ENCODE peak calls at places on chromosome 7, in eight cellular contexts. One of them, this sample, is unnamed.

GRCh38 chr7:28855538-28856217 is 102.5 kb downstream of the TRIL start:
- DNase-seq in activated CD4-positive, alpha-beta memory T cell treated with anti-CD3 and anti-CD28 coated beads for 36 hours: no peak
- DNase-seq in central memory CD4-positive, alpha-beta T cell: no peak
- DNase-seq in lung: no peak
- DNase-seq in H4: peak
- DNase-seq in EH: peak
- DNase-seq in ACHN: peak
- DNase-seq in progenitor cell of endocrine pancreas: no peak
- DNase-seq in this sample: no peak

GRCh38 chr7:20296444-20296843 is 34.3 kb upstream of the ITGB8 start:
- DNase-seq in activated CD4-positive, alpha-beta memory T cell treated with anti-CD3 and anti-CD28 coated beads for 36 hours: no peak
- DNase-seq in central memory CD4-positive, alpha-beta T cell: no peak
- DNase-seq in lung: no peak
- DNase-seq in H4: no peak
- DNase-seq in EH: no peak
- DNase-seq in ACHN: no peak
- DNase-seq in progenitor cell of endocrine pancreas: no peak
- DNase-seq in this sample: no peak

GRCh38 chr7:7972927-7973594 is 4.5 kb downstream of the GLCCI1 start:
- DNase-seq in activated CD4-positive, alpha-beta memory T cell treated with anti-CD3 and anti-CD28 coated beads for 36 hours: no peak
- DNase-seq in central memory CD4-positive, alpha-beta T cell: no peak
- DNase-seq in lung: no peak
- DNase-seq in H4: no peak
- DNase-seq in EH: no peak
- DNase-seq in ACHN: peak
- DNase-seq in progenitor cell of endocrine pancreas: no peak
- DNase-seq in this sample: no peak

GRCh38 chr7:539731-540411 is 20.2 kb upstream of the PDGFA start:
- DNase-seq in activated CD4-positive, alpha-beta memory T cell treated with anti-CD3 and anti-CD28 coated beads for 36 hours: no peak
- DNase-seq in central memory CD4-positive, alpha-beta T cell: no peak
- DNase-seq in lung: peak
- DNase-seq in H4: peak
- DNase-seq in EH: peak
- DNase-seq in ACHN: peak
- DNase-seq in progenitor cell of endocrine pancreas: no peak
- DNase-seq in this sample: no peak

GRCh38 chr7:16644987-16645592 is 464 bp downstream of the ANKMY2 start:
- DNase-seq in activated CD4-positive, alpha-beta memory T cell treated with anti-CD3 and anti-CD28 coated beads for 36 hours: no peak
- DNase-seq in central memory CD4-positive, alpha-beta T cell: no peak
- DNase-seq in lung: peak
- DNase-seq in H4: no peak
- DNase-seq in EH: no peak
- DNase-seq in ACHN: no peak
- DNase-seq in progenitor cell of endocrine pancreas: peak
- DNase-seq in this sample: no peak

GRCh38 chr7:124152859-124153692 is 120.2 kb upstream of the TMEM229A start:
- DNase-seq in activated CD4-positive, alpha-beta memory T cell treated with anti-CD3 and anti-CD28 coated beads for 36 hours: no peak
- DNase-seq in central memory CD4-positive, alpha-beta T cell: no peak
- DNase-seq in lung: no peak
- DNase-seq in H4: peak
- DNase-seq in EH: peak
- DNase-seq in ACHN: peak
- DNase-seq in progenitor cell of endocrine pancreas: no peak
- DNase-seq in this sample: no peak

GRCh38 chr7:104963991-104964385 is 50.0 kb upstream of the KMT2E start:
- DNase-seq in activated CD4-positive, alpha-beta memory T cell treated with anti-CD3 and anti-CD28 coated beads for 36 hours: no peak
- DNase-seq in central memory CD4-positive, alpha-beta T cell: no peak
- DNase-seq in lung: no peak
- DNase-seq in H4: peak
- DNase-seq in EH: no peak
- DNase-seq in ACHN: no peak
- DNase-seq in progenitor cell of endocrine pancreas: no peak
- DNase-seq in this sample: no peak

GRCh38 chr7:76193478-76193877 is 8.2 kb upstream of the SRRM3 start:
- DNase-seq in activated CD4-positive, alpha-beta memory T cell treated with anti-CD3 and anti-CD28 coated beads for 36 hours: no peak
- DNase-seq in central memory CD4-positive, alpha-beta T cell: no peak
- DNase-seq in lung: no peak
- DNase-seq in H4: no peak
- DNase-seq in EH: no peak
- DNase-seq in ACHN: no peak
- DNase-seq in progenitor cell of endocrine pancreas: no peak
- DNase-seq in this sample: no peak

GRCh38 chr7:57205000-57205399 is 72.8 kb upstream of the ZNF479 start:
- DNase-seq in activated CD4-positive, alpha-beta memory T cell treated with anti-CD3 and anti-CD28 coated beads for 36 hours: no peak
- DNase-seq in central memory CD4-positive, alpha-beta T cell: no peak
- DNase-seq in lung: no peak
- DNase-seq in H4: no peak
- DNase-seq in EH: no peak
- DNase-seq in ACHN: no peak
- DNase-seq in progenitor cell of endocrine pancreas: no peak
- DNase-seq in this sample: no peak

GRCh38 chr7:129089521-129090212 is 34.8 kb upstream of the TNPO3 start:
- DNase-seq in activated CD4-positive, alpha-beta memory T cell treated with anti-CD3 and anti-CD28 coated beads for 36 hours: peak
- DNase-seq in central memory CD4-positive, alpha-beta T cell: no peak
- DNase-seq in lung: no peak
- DNase-seq in H4: peak
- DNase-seq in EH: no peak
- DNase-seq in ACHN: no peak
- DNase-seq in progenitor cell of endocrine pancreas: no peak
- DNase-seq in this sample: no peak

GRCh38 chr7:42994096-42994495 is 61.9 kb downstream of the MRPL32 start:
- DNase-seq in activated CD4-positive, alpha-beta memory T cell treated with anti-CD3 and anti-CD28 coated beads for 36 hours: no peak
- DNase-seq in central memory CD4-positive, alpha-beta T cell: no peak
- DNase-seq in lung: no peak
- DNase-seq in H4: no peak
- DNase-seq in EH: no peak
- DNase-seq in ACHN: no peak
- DNase-seq in progenitor cell of endocrine pancreas: no peak
- DNase-seq in this sample: no peak

GRCh38 chr7:101125989-101126650 is 784 bp upstream of the SERPINE1 start:
- DNase-seq in activated CD4-positive, alpha-beta memory T cell treated with anti-CD3 and anti-CD28 coated beads for 36 hours: no peak
- DNase-seq in central memory CD4-positive, alpha-beta T cell: no peak
- DNase-seq in lung: peak
- DNase-seq in H4: peak
- DNase-seq in EH: peak
- DNase-seq in ACHN: no peak
- DNase-seq in progenitor cell of endocrine pancreas: no peak
- DNase-seq in this sample: no peak

GRCh38 chr7:112297681-112298080 is 91.2 kb downstream of the ZNF277 start:
- DNase-seq in activated CD4-positive, alpha-beta memory T cell treated with anti-CD3 and anti-CD28 coated beads for 36 hours: no peak
- DNase-seq in central memory CD4-positive, alpha-beta T cell: no peak
- DNase-seq in lung: no peak
- DNase-seq in H4: no peak
- DNase-seq in EH: no peak
- DNase-seq in ACHN: no peak
- DNase-seq in progenitor cell of endocrine pancreas: no peak
- DNase-seq in this sample: no peak

GRCh38 chr7:107597582-107597916 is 17.5 kb downstream of the BCAP29 start:
- DNase-seq in activated CD4-positive, alpha-beta memory T cell treated with anti-CD3 and anti-CD28 coated beads for 36 hours: no peak
- DNase-seq in central memory CD4-positive, alpha-beta T cell: no peak
- DNase-seq in lung: no peak
- DNase-seq in H4: no peak
- DNase-seq in EH: no peak
- DNase-seq in ACHN: no peak
- DNase-seq in progenitor cell of endocrine pancreas: no peak
- DNase-seq in this sample: no peak

This sample was measured in naive thymus-derived CD4-positive, alpha-beta T cell.